ENCODE peak calls at places on chromosomes 1 and 21, in eight cellular contexts. X, F, U, D, I, L, T and Y are unnamed samples.
A peak's percentile ranks its signal among the peaks of the same experiment; 100 is the strongest.

GRCh38 chr1:32031578-32032286 is 18.1 kb downstream of the KHDRBS1 start:
- DNase-seq in X (peak; percentile 77), F (peak; percentile 75), U (no peak), D (no peak), I (no peak), L (no peak), T (no peak), Y (no peak)

GRCh38 chr1:53107570-53108322 is 34.7 kb downstream of the SLC1A7 start:
- DNase-seq in X (peak; percentile 95), F (peak; percentile 67), U (no peak), D (no peak), I (no peak), L (no peak), T (no peak), Y (no peak)

GRCh38 chr1:229148041-229148671 is 122.8 kb upstream of the RAB4A start:
- DNase-seq in X (peak; percentile 30), F (no peak), U (peak; percentile 65), D (peak; percentile 52), I (no peak), L (peak; percentile 41), T (no peak), Y (peak; percentile 58)

GRCh38 chr1:24392982-24393645 is 20.5 kb downstream of the STPG1 start:
- DNase-seq in X (no peak), F (no peak), U (no peak), D (no peak), I (no peak), L (no peak), T (peak; percentile 67), Y (no peak)

GRCh38 chr1:103525114-103525606 is 339 bp upstream of the RNPC3 start:
- DNase-seq in X (peak; percentile 39), F (peak; percentile 60), U (peak; percentile 76), D (no peak), I (no peak), L (no peak), T (peak; percentile 6), Y (no peak)

GRCh38 chr1:222263791-222264190 is 284.1 kb downstream of the HHIPL2 start:
- DNase-seq in X (no peak), F (no peak), U (no peak), D (no peak), I (no peak), L (no peak), T (no peak), Y (no peak)

GRCh38 chr1:21436488-21437340 is 3.2 kb upstream of the NBPF3 start:
- DNase-seq in X (no peak), F (no peak), U (peak; percentile 13), D (peak; percentile 63), I (no peak), L (peak; percentile 72), T (no peak), Y (no peak)

GRCh38 chr1:65147424-65148177 is 402 bp upstream of the AK4 start:
- DNase-seq in X (peak; percentile 18), F (peak; percentile 26), U (peak; percentile 63), D (peak; percentile 68), I (no peak), L (peak; percentile 46), T (peak; percentile 54), Y (peak; percentile 61)

GRCh38 chr1:48595613-48596012 is 123.6 kb upstream of the SPATA6 start:
- DNase-seq in X (no peak), F (no peak), U (no peak), D (no peak), I (no peak), L (no peak), T (no peak), Y (no peak)

GRCh38 chr1:17272066-17272465 is 23.2 kb downstream of the PADI3 start:
- DNase-seq in X (no peak), F (no peak), U (no peak), D (no peak), I (no peak), L (no peak), T (no peak), Y (no peak)

GRCh38 chr1:17276568-17276967 is 27.7 kb downstream of the PADI3 start:
- DNase-seq in X (peak; percentile 79), F (peak; percentile 33), U (no peak), D (no peak), I (no peak), L (no peak), T (no peak), Y (peak; percentile 62)

GRCh38 chr1:17273096-17273495 is 24.2 kb downstream of the PADI3 start:
- DNase-seq in X (no peak), F (no peak), U (no peak), D (no peak), I (no peak), L (no peak), T (no peak), Y (no peak)

GRCh38 chr1:17272641-17273040 is 23.7 kb downstream of the PADI3 start:
- DNase-seq in X (no peak), F (no peak), U (no peak), D (no peak), I (no peak), L (no peak), T (no peak), Y (no peak)

GRCh38 chr1:17274186-17275170 is 25.6 kb downstream of the PADI3 start:
- DNase-seq in X (peak; percentile 18), F (peak; percentile 34), U (peak; percentile 66), D (peak; percentile 83), I (no peak), L (peak; percentile 75), T (no peak), Y (peak; percentile 76)
- TF ChIP-seq CTCF in X (peak; percentile 37), F (peak; percentile 85), U (peak; percentile 79), D (peak; percentile 79), I (peak; percentile 48), L (peak; percentile 72), T (peak; percentile 64), Y (peak; percentile 74)

GRCh38 chr1:13749543-13750307 is 49.7 kb downstream of the PRDM2 start:
- DNase-seq in X (peak; percentile 55), F (peak; percentile 26), U (peak; percentile 68), D (peak; percentile 71), I (peak; percentile 33), L (peak; percentile 61), T (peak; percentile 55), Y (peak; percentile 46)

GRCh38 chr1:13751985-13752384 is 52.0 kb downstream of the PRDM2 start:
- DNase-seq in X (no peak), F (no peak), U (no peak), D (no peak), I (no peak), L (no peak), T (no peak), Y (no peak)

GRCh38 chr1:13746342-13746741 is 46.4 kb downstream of the PRDM2 start:
- DNase-seq in X (no peak), F (no peak), U (no peak), D (no peak), I (no peak), L (no peak), T (no peak), Y (no peak)

GRCh38 chr1:13751458-13751871 is 51.5 kb downstream of the PRDM2 start:
- DNase-seq in X (no peak), F (no peak), U (no peak), D (no peak), I (no peak), L (no peak), T (no peak), Y (no peak)

GRCh38 chr1:13748610-13749505 is 48.9 kb downstream of the PRDM2 start:
- DNase-seq in X (peak; percentile 95), F (peak; percentile 96), U (peak; percentile 98), D (peak; percentile 97), I (peak; percentile 97), L (peak; percentile 94), T (peak; percentile 97), Y (peak; percentile 92)
- TF ChIP-seq CTCF in X (no peak), F (no peak), U (peak; percentile 10), D (no peak), I (no peak), L (no peak), T (no peak), Y (no peak)

GRCh38 chr1:41655632-41656031 is 171.1 kb upstream of the EDN2 start:
- DNase-seq in X (no peak), F (no peak), U (no peak), D (no peak), I (no peak), L (no peak), T (no peak), Y (no peak)
- TF ChIP-seq CTCF in X (no peak), F (no peak), U (no peak), D (no peak), I (no peak), L (no peak), T (no peak), Y (no peak)

GRCh38 chr21:42120904-42121535 is 49.9 kb downstream of the UMODL1 start:
- DNase-seq in X (no peak), F (no peak), U (no peak), D (no peak), I (no peak), L (no peak), T (no peak), Y (no peak)
- TF ChIP-seq CTCF in X (no peak), F (no peak), U (no peak), D (no peak), I (no peak), L (no peak), T (no peak), Y (no peak)

DNA sequence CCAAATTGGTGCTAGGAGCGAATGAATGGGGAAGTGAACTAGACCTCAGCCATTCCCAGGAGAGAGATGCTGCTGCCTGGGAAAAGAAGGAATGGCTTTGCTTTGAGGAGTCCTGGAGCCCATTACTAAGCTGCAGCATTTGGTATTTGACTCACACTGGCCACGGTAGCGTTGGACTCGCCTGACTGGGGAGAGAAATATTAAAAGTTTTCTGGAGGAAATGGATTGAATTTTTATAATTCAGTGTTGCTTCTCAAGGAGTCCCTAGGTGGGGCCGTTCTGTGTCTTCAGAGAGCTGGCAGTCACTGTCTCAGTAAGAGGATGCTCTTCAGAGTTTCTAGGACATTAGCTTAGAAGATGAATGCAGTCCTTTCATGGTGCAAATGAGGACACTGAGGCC is 40.2 kb downstream of the PIK3CD start:
- DNase-seq in X (peak; percentile 22), F (no peak), U (no peak), D (no peak), I (no peak), L (no peak), T (no peak), Y (no peak)
- TF ChIP-seq CTCF in X (no peak), F (peak; percentile 20), U (no peak), D (no peak), I (no peak), L (no peak), T (no peak), Y (no peak)